ENCODE peak calls at places on chromosome 19, in nine cellular contexts. R is NT2/D1; O is small intestine; S is psoas muscle; N is A549; I is OCI-LY7; J is lower lobe of right lung; A is effector memory CD4-positive, alpha-beta T cell; H is lower leg skin. G is an unnamed sample.

GRCh38 chr19:20287070-20287469 is 120.1 kb downstream of the ZNF486 start:
- DNase-seq in R (no peak), O (no peak), S (no peak), N (no peak), I (no peak), J (no peak), A (no peak), H (no peak), G (no peak)

GRCh38 chr19:58476498-58477015 is 405 bp downstream of the ZNF446 start:
- DNase-seq in R (no peak), O (no peak), S (no peak), N (no peak), I (no peak), J (no peak), A (no peak), H (no peak), G (no peak)

GRCh38 chr19:28705008-28705407 is 507.9 kb downstream of the UQCRFS1 start:
- DNase-seq in R (peak), O (no peak), S (no peak), N (peak), I (peak), J (no peak), A (no peak), H (no peak), G (no peak)

GRCh38 chr19:8261881-8262280 is 46.3 kb downstream of the CD320 start:
- DNase-seq in R (no peak), O (no peak), S (no peak), N (no peak), I (no peak), J (no peak), A (no peak), H (no peak), G (no peak)

GRCh38 chr19:48668761-48669160 is 4.1 kb downstream of the NTN5 start:
- DNase-seq in R (no peak), O (no peak), S (no peak), N (no peak), I (no peak), J (no peak), A (no peak), H (no peak), G (no peak)

GRCh38 chr19:6087074-6087506 is 23.2 kb downstream of the RFX2 start:
- DNase-seq in R (no peak), O (peak), S (no peak), N (no peak), I (peak), J (no peak), A (no peak), H (peak), G (no peak)

GRCh38 chr19:7869453-7869909 is 4.7 kb downstream of the PRR36 start:
- DNase-seq in R (peak), O (peak), S (peak), N (no peak), I (peak), J (peak), A (peak), H (peak), G (no peak)

GRCh38 chr19:1038995-1039645 is 787 bp upstream of the ABCA7 start:
- DNase-seq in R (no peak), O (no peak), S (peak), N (no peak), I (peak), J (no peak), A (no peak), H (no peak), G (no peak)

GRCh38 chr19:2426661-2427322 is 594 bp downstream of the TIMM13 start:
- DNase-seq in R (no peak), O (peak), S (peak), N (peak), I (peak), J (peak), A (no peak), H (peak), G (no peak)

GRCh38 chr19:46368116-46368515 is 21.2 kb downstream of the PPP5C start:
- DNase-seq in R (no peak), O (no peak), S (no peak), N (no peak), I (no peak), J (no peak), A (no peak), H (peak), G (peak)

GRCh38 chr19:1975081-1975480 is 34.1 kb downstream of the CSNK1G2 start:
- DNase-seq in R (no peak), O (no peak), S (no peak), N (no peak), I (no peak), J (no peak), A (no peak), H (no peak), G (no peak)

GRCh38 chr19:45668342-45668871 is 386 bp downstream of the GIPR start:
- DNase-seq in R (no peak), O (no peak), S (no peak), N (no peak), I (no peak), J (no peak), A (no peak), H (no peak), G (no peak)

GRCh38 chr19:46080561-46080960 is 39.8 kb upstream of the IGFL4 start:
- DNase-seq in R (no peak), O (no peak), S (no peak), N (no peak), I (no peak), J (no peak), A (no peak), H (no peak), G (no peak)

GRCh38 chr19:1146418-1146711 is 27.7 kb downstream of the SBNO2 start:
- DNase-seq in R (no peak), O (no peak), S (no peak), N (no peak), I (no peak), J (no peak), A (no peak), H (no peak), G (no peak)

GRCh38 chr19:21568816-21569496 is 63.6 kb downstream of the ZNF429 start:
- DNase-seq in R (no peak), O (peak), S (peak), N (no peak), I (no peak), J (peak), A (peak), H (peak), G (peak)

GRCh38 chr19:413756-414420 is 4.9 kb upstream of the C2CD4C start:
- DNase-seq in R (no peak), O (no peak), S (no peak), N (no peak), I (no peak), J (no peak), A (no peak), H (no peak), G (no peak)

GRCh38 chr19:27736225-27736624 is 1476.7 kb downstream of the UQCRFS1 start:
- DNase-seq in R (no peak), O (no peak), S (no peak), N (no peak), I (no peak), J (no peak), A (no peak), H (no peak), G (no peak)

GRCh38 chr19:19147344-19147743 is 9.1 kb upstream of the TMEM161A start:
- DNase-seq in R (no peak), O (no peak), S (no peak), N (no peak), I (no peak), J (no peak), A (no peak), H (no peak), G (no peak)

GRCh38 chr19:57512845-57513244 is 13.1 kb downstream of the ZNF773 start:
- DNase-seq in R (no peak), O (no peak), S (no peak), N (no peak), I (peak), J (no peak), A (no peak), H (no peak), G (no peak)

GRCh38 chr19:22335716-22336115 is 49.5 kb downstream of the ZNF729 start:
- DNase-seq in R (no peak), O (no peak), S (no peak), N (no peak), I (no peak), J (no peak), A (no peak), H (peak), G (peak)

GRCh38 chr19:12838182-12838890 is at the start of gene MAST1:
- DNase-seq in R (no peak), O (peak), S (peak), N (no peak), I (peak), J (peak), A (peak), H (no peak), G (no peak)
- H3K4me3 ChIP-seq in R (peak), O (no peak), S (peak), N (peak), I (peak), J (peak), A (peak), H (peak), G (peak)

DNA sequence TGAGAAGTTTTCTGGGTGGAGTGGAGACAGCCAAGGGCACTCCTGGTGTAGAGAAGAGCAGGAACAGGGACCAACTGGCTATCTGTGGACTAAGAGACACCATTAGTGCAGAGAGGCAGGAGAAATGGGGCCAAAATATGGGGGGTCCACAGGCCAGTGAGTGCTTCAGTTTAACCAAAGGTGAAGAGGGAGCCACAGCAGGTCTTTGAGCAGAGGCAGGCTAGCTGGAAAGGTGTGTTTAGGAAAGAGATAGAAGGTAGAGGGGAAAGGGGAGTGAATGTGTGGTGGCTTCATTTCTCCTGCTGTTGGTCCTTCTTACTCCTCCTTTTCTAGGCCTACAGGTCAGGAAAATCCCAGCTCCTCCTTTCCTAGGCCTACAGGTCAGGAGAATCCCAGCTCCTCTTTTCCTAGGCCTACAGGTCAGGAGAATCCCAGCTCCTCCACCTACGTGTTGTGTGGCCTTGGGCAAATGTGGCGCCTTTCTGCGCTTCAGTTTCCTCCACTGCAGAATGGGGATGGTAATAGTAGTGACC is 1.5 kb downstream of the TMEM238 start:
- DNase-seq in R (no peak), O (no peak), S (no peak), N (no peak), I (no peak), J (no peak), A (no peak), H (no peak), G (no peak)
- H3K4me3 ChIP-seq in R (no peak), O (no peak), S (no peak), N (no peak), I (peak), J (no peak), A (no peak), H (no peak), G (no peak)

GRCh38 chr19:49690073-49690655 is 752 bp upstream of the CPT1C start:
- DNase-seq in R (no peak), O (no peak), S (no peak), N (no peak), I (no peak), J (no peak), A (no peak), H (no peak), G (no peak)
- H3K4me3 ChIP-seq in R (peak), O (no peak), S (peak), N (no peak), I (no peak), J (peak), A (peak), H (peak), G (peak)

GRCh38 chr19:13100871-13101589 is 1.6 kb downstream of the LYL1 start:
- DNase-seq in R (no peak), O (no peak), S (no peak), N (no peak), I (peak), J (no peak), A (no peak), H (peak), G (no peak)
- H3K4me3 ChIP-seq in R (no peak), O (no peak), S (peak), N (no peak), I (peak), J (peak), A (peak), H (no peak), G (peak)

DNA sequence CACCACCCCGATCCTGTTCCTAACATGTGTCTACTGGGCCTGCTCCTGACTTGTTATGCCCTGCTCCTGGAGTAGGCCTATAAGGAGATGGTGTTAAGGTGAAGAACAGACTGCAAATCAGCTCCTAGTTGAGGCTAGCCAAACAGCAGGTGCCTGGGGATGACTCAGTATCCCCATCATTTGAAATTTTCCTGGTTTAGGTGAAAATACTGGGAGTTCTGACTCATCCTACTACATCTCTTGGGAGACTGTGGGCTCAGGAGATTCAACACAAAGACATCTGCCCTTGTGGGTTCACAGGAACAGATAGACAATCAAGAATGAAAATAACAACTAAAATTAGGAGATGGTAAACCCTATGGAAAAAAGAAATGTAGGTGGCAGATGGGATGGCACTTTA is 41.2 kb downstream of the BRD4 start:
- DNase-seq in R (no peak), O (no peak), S (no peak), N (no peak), I (no peak), J (no peak), A (no peak), H (no peak), G (no peak)
- H3K4me3 ChIP-seq in R (no peak), O (no peak), S (no peak), N (no peak), I (peak), J (no peak), A (no peak), H (no peak), G (no peak)

GRCh38 chr19:33192010-33192409 is 2.1 kb upstream of the LRP3 start:
- DNase-seq in R (no peak), O (no peak), S (no peak), N (no peak), I (no peak), J (peak), A (no peak), H (no peak), G (no peak)

GRCh38 chr19:33186431-33186830 is 7.7 kb upstream of the LRP3 start:
- DNase-seq in R (no peak), O (no peak), S (no peak), N (no peak), I (no peak), J (peak), A (no peak), H (no peak), G (no peak)

GRCh38 chr19:33189453-33189852 is 4.7 kb upstream of the LRP3 start:
- DNase-seq in R (no peak), O (no peak), S (no peak), N (no peak), I (no peak), J (no peak), A (no peak), H (no peak), G (no peak)

GRCh38 chr19:33191501-33191900 is 2.6 kb upstream of the LRP3 start:
- DNase-seq in R (no peak), O (no peak), S (no peak), N (no peak), I (no peak), J (no peak), A (no peak), H (no peak), G (no peak)

GRCh38 chr19:33186835-33187540 is 7.1 kb upstream of the LRP3 start:
- DNase-seq in R (no peak), O (peak), S (no peak), N (no peak), I (no peak), J (peak), A (no peak), H (no peak), G (no peak)
- H3K4me3 ChIP-seq in R (no peak), O (no peak), S (no peak), N (no peak), I (no peak), J (no peak), A (no peak), H (no peak), G (no peak)

GRCh38 chr19:16771618-16772017 is 52.0 kb downstream of the NWD1 start:
- DNase-seq in R (peak), O (peak), S (peak), N (peak), I (peak), J (peak), A (peak), H (peak), G (no peak)
- H3K4me3 ChIP-seq in R (no peak), O (no peak), S (no peak), N (no peak), I (no peak), J (no peak), A (no peak), H (no peak), G (no peak)

GRCh38 chr19:3982701-3983541 is 2.3 kb downstream of the EEF2 start:
- DNase-seq in R (no peak), O (no peak), S (peak), N (no peak), I (no peak), J (no peak), A (no peak), H (no peak), G (no peak)
- H3K4me3 ChIP-seq in R (peak), O (no peak), S (peak), N (peak), I (peak), J (peak), A (no peak), H (no peak), G (peak)